ENCODE peak calls at places on chromosomes 4 and X, in four cellular contexts. One of them, this sample, is unnamed.

GRCh38 chr4:81030617-81031388 is at the start of gene BMP3:
- DNase-seq in SK-N-SH: no peak
- DNase-seq in WTC11: peak
- DNase-seq in K562: no peak
- DNase-seq in this sample: no peak

GRCh38 chrX:22399793-22400192 is 127.1 kb downstream of the CBLL2 start:
- DNase-seq in SK-N-SH: no peak
- DNase-seq in WTC11: no peak
- DNase-seq in K562: no peak
- DNase-seq in this sample: no peak

GRCh38 chr4:100938698-100939097 is 408.6 kb downstream of the PPP3CA start:
- DNase-seq in SK-N-SH: no peak
- DNase-seq in WTC11: no peak
- DNase-seq in K562: no peak
- DNase-seq in this sample: no peak

GRCh38 chr4:72631296-72631695 is 62.3 kb upstream of the ADAMTS3 start:
- DNase-seq in SK-N-SH: peak
- DNase-seq in WTC11: no peak
- DNase-seq in K562: peak
- DNase-seq in this sample: no peak

GRCh38 chr4:102533916-102534315 is 32.8 kb downstream of the NFKB1 start:
- DNase-seq in SK-N-SH: no peak
- DNase-seq in WTC11: no peak
- DNase-seq in K562: no peak
- DNase-seq in this sample: no peak

GRCh38 chr4:39354178-39354503 is 12.0 kb downstream of the RFC1 start:
- DNase-seq in SK-N-SH: no peak
- DNase-seq in WTC11: no peak
- DNase-seq in K562: no peak
- DNase-seq in this sample: no peak

GRCh38 chr4:19478791-19479190 is 772.9 kb upstream of the SLIT2 start:
- DNase-seq in SK-N-SH: no peak
- DNase-seq in WTC11: no peak
- DNase-seq in K562: no peak
- DNase-seq in this sample: no peak

GRCh38 chr4:139815646-139816601 is 150.3 kb downstream of the MGST2 start:
- DNase-seq in SK-N-SH: no peak
- DNase-seq in WTC11: peak
- DNase-seq in K562: peak
- DNase-seq in this sample: no peak

GRCh38 chr4:40579983-40580382 is 49.7 kb downstream of the RBM47 start:
- DNase-seq in SK-N-SH: no peak
- DNase-seq in WTC11: no peak
- DNase-seq in K562: no peak
- DNase-seq in this sample: no peak

GRCh38 chrX:8289523-8289922 is 118.5 kb upstream of the VCX2 start:
- DNase-seq in SK-N-SH: no peak
- DNase-seq in WTC11: no peak
- DNase-seq in K562: no peak
- DNase-seq in this sample: no peak

GRCh38 chrX:77505227-77505626 is 58.0 kb downstream of the FGF16 start:
- DNase-seq in SK-N-SH: no peak
- DNase-seq in WTC11: no peak
- DNase-seq in K562: no peak
- DNase-seq in this sample: no peak

GRCh38 chr4:56976878-56977320 is 507 bp downstream of the NOA1 start:
- DNase-seq in SK-N-SH: peak
- DNase-seq in WTC11: peak
- DNase-seq in K562: peak
- DNase-seq in this sample: no peak

GRCh38 chr4:83074086-83074704 is 39.2 kb downstream of the COPS4 start:
- DNase-seq in SK-N-SH: peak
- DNase-seq in WTC11: no peak
- DNase-seq in K562: peak
- DNase-seq in this sample: no peak
- TF ChIP-seq TEAD4 in SK-N-SH: no peak
- TF ChIP-seq TEAD4 in WTC11: no peak
- TF ChIP-seq TEAD4 in K562: no peak
- TF ChIP-seq TEAD4 in this sample: no peak

GRCh38 chrX:130799393-130799792 is 103.6 kb downstream of the ENOX2 start:
- DNase-seq in SK-N-SH: no peak
- DNase-seq in WTC11: no peak
- DNase-seq in K562: no peak
- DNase-seq in this sample: no peak
- TF ChIP-seq TEAD4 in SK-N-SH: no peak
- TF ChIP-seq TEAD4 in WTC11: no peak
- TF ChIP-seq TEAD4 in K562: no peak
- TF ChIP-seq TEAD4 in this sample: no peak

GRCh38 chr4:106048250-106048931 is 153.1 kb downstream of the NPNT start:
- DNase-seq in SK-N-SH: no peak
- DNase-seq in WTC11: no peak
- DNase-seq in K562: no peak
- DNase-seq in this sample: no peak
- TF ChIP-seq TEAD4 in SK-N-SH: no peak
- TF ChIP-seq TEAD4 in WTC11: no peak
- TF ChIP-seq TEAD4 in K562: no peak
- TF ChIP-seq TEAD4 in this sample: no peak

DNA sequence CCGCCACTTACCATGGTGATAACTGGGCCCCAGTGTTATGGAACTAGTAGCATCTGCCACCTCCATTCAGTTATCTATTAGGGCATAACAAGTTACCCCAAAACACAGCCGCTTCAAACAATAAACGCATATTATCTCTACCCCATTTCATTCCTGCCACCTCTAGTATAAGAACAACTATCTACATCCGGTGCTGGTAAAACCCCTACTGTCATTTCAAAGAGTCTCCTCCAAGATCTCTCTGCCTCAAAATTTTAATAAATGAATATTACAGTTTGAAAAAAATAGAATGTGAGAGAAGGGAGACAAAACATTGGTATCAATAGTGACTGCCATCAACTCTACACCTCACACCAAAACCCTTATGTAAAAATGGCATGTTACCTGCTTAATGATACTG is 35.5 kb upstream of the RBPJ start:
- DNase-seq in SK-N-SH: no peak
- DNase-seq in WTC11: no peak
- DNase-seq in K562: no peak
- DNase-seq in this sample: no peak
- TF ChIP-seq TEAD4 in SK-N-SH: no peak
- TF ChIP-seq TEAD4 in WTC11: no peak
- TF ChIP-seq TEAD4 in K562: no peak
- TF ChIP-seq TEAD4 in this sample: no peak

GRCh38 chr4:151770154-151770553 is 9.3 kb upstream of the GATB start:
- DNase-seq in SK-N-SH: no peak
- DNase-seq in WTC11: no peak
- DNase-seq in K562: no peak
- DNase-seq in this sample: no peak

GRCh38 chr4:151774324-151774723 is 13.5 kb upstream of the GATB start:
- DNase-seq in SK-N-SH: no peak
- DNase-seq in WTC11: no peak
- DNase-seq in K562: no peak
- DNase-seq in this sample: no peak

GRCh38 chr4:151768835-151769234 is 8.0 kb upstream of the GATB start:
- DNase-seq in SK-N-SH: no peak
- DNase-seq in WTC11: no peak
- DNase-seq in K562: no peak
- DNase-seq in this sample: no peak

GRCh38 chr4:151772322-151772721 is 11.5 kb upstream of the GATB start:
- DNase-seq in SK-N-SH: no peak
- DNase-seq in WTC11: no peak
- DNase-seq in K562: no peak
- DNase-seq in this sample: no peak

GRCh38 chr4:151771664-151772063 is 10.9 kb upstream of the GATB start:
- DNase-seq in SK-N-SH: no peak
- DNase-seq in WTC11: no peak
- DNase-seq in K562: no peak
- DNase-seq in this sample: no peak
- TF ChIP-seq TEAD4 in SK-N-SH: no peak
- TF ChIP-seq TEAD4 in WTC11: no peak
- TF ChIP-seq TEAD4 in K562: no peak
- TF ChIP-seq TEAD4 in this sample: no peak

GRCh38 chr4:91840359-91840758 is 463.4 kb upstream of the GRID2 start:
- DNase-seq in SK-N-SH: no peak
- DNase-seq in WTC11: no peak
- DNase-seq in K562: no peak
- DNase-seq in this sample: no peak

GRCh38 chr4:91838181-91838861 is 465.4 kb upstream of the GRID2 start:
- DNase-seq in SK-N-SH: no peak
- DNase-seq in WTC11: no peak
- DNase-seq in K562: no peak
- DNase-seq in this sample: no peak

DNA sequence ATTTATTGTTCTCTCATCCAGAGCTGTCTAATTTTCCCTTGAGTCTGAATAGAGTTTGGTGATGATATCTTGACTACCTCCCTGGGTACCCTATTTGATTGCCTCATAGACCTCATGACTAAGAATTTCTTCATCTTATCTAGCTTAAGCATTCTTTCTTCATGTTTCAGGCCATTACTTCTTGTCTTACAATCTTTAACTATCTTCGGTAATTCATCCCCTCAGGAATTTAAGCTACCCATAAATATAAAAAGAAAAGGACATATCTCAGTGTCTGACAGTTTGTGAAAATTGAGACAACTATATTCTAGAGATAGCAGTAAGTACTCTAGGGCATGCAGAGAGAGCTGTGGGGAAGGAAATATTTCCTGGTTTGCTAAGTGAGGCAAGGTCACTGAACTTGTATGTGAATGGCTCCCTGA is 466.1 kb upstream of the GRID2 start:
- DNase-seq in SK-N-SH: no peak
- DNase-seq in WTC11: no peak
- DNase-seq in K562: no peak
- DNase-seq in this sample: no peak
- TF ChIP-seq TEAD4 in SK-N-SH: peak
- TF ChIP-seq TEAD4 in WTC11: no peak
- TF ChIP-seq TEAD4 in K562: no peak
- TF ChIP-seq TEAD4 in this sample: no peak

GRCh38 chr4:138062929-138063328 is 179.2 kb downstream of the SLC7A11 start:
- DNase-seq in SK-N-SH: no peak
- DNase-seq in WTC11: no peak
- DNase-seq in K562: no peak
- DNase-seq in this sample: no peak
- TF ChIP-seq TEAD4 in SK-N-SH: no peak
- TF ChIP-seq TEAD4 in WTC11: no peak
- TF ChIP-seq TEAD4 in K562: no peak
- TF ChIP-seq TEAD4 in this sample: no peak